ENCODE peak calls at places on chromosomes 1 and 21, in four cellular contexts. R, E, S and V are unnamed samples.

GRCh38 chr1:198681831-198682756 is 43.3 kb downstream of the PTPRC start:
- DNase-seq in S (no peak), R (peak; percentile 46), E (no peak), V (peak; percentile 53)

GRCh38 chr1:10745886-10746455 is 50.5 kb downstream of the CASZ1 start:
- DNase-seq in S (no peak), R (no peak), E (no peak), V (no peak)

GRCh38 chr1:247548847-247549246 is at the start of gene GCSAML:
- DNase-seq in R (no peak), E (no peak), S (no peak), V (no peak)

GRCh38 chr1:157960773-157961172 is 32.7 kb upstream of the KIRREL1 start:
- DNase-seq in E (no peak), S (no peak), R (no peak), V (no peak)

GRCh38 chr1:8702121-8702520 is 115.3 kb downstream of the RERE start:
- DNase-seq in S (no peak), R (peak; percentile 30), E (peak; percentile 21), V (peak; percentile 57)

GRCh38 chr21:17139696-17140095 is 373.1 kb upstream of the CXADR start:
- DNase-seq in R (no peak), E (no peak), S (no peak), V (no peak)

GRCh38 chr21:42601656-42602055 is 51.8 kb upstream of the PDE9A start:
- DNase-seq in E (no peak), R (no peak), S (no peak), V (no peak)

GRCh38 chr1:27318596-27318995 is 3.4 kb upstream of the TMEM222 start:
- DNase-seq in E (peak; percentile 81), S (no peak), R (no peak), V (no peak)

GRCh38 chr1:244603498-244603897 is 49.4 kb upstream of the DESI2 start:
- DNase-seq in R (no peak), S (no peak), E (no peak), V (no peak)

GRCh38 chr21:33135925-33136324 is 66.0 kb downstream of the OLIG1 start:
- DNase-seq in S (no peak), R (no peak), E (no peak), V (no peak)

GRCh38 chr1:159436469-159436868 is 3.1 kb upstream of the OR10J1 start:
- DNase-seq in E (no peak), S (no peak), R (no peak), V (no peak)

GRCh38 chr1:184693011-184693410 is 61.6 kb downstream of the EDEM3 start:
- DNase-seq in R (no peak), S (no peak), E (no peak), V (no peak)

GRCh38 chr1:15063346-15063745 is 90.2 kb upstream of the TMEM51 start:
- DNase-seq in E (no peak), S (no peak), R (no peak), V (no peak)

GRCh38 chr1:160877221-160877620 is 7.8 kb downstream of the ITLN1 start:
- DNase-seq in E (no peak), R (no peak), S (no peak), V (no peak)

GRCh38 chr1:145884675-145885074 is 991 bp downstream of the ANKRD35 start:
- DNase-seq in S (no peak), E (no peak), R (no peak), V (no peak)

GRCh38 chr21:34128124-34128523 is 54.7 kb downstream of the MRPS6 start:
- DNase-seq in E (no peak), R (no peak), S (no peak), V (no peak)

GRCh38 chr1:5944848-5945167 is 47.4 kb downstream of the NPHP4 start:
- DNase-seq in S (no peak), E (no peak), R (no peak), V (no peak)

GRCh38 chr1:6285356-6285755 is 24.5 kb upstream of the GPR153 start:
- DNase-seq in S (no peak), E (no peak), R (no peak), V (no peak)

GRCh38 chr1:100387209-100387608 is 34.9 kb downstream of the CDC14A start:
- DNase-seq in S (no peak), R (no peak), E (no peak), V (no peak)

GRCh38 chr21:19244502-19245187 is 841.1 kb upstream of the TMPRSS15 start:
- DNase-seq in R (no peak), S (no peak), E (no peak), V (no peak)

GRCh38 chr1:73593379-73593778 is 604.6 kb downstream of the LRRIQ3 start:
- DNase-seq in S (no peak), R (no peak), E (no peak), V (peak; percentile 72)

GRCh38 chr1:221637641-221638041 is 104.2 kb downstream of the DUSP10 start:
- DNase-seq in R (no peak), S (no peak), E (no peak), V (no peak)

GRCh38 chr1:210598135-210598652 is 269.5 kb downstream of the HHAT start:
- DNase-seq in S (peak; percentile 24), R (no peak), E (no peak), V (peak; percentile 80)

GRCh38 chr1:225156254-225156653 is 226.8 kb downstream of the DNAH14 start:
- DNase-seq in R (no peak), E (no peak), S (no peak), V (no peak)

GRCh38 chr1:194755241-194755953 is 1569.0 kb upstream of the B3GALT2 start:
- DNase-seq in R (no peak), S (no peak), E (no peak), V (no peak)

GRCh38 chr1:93625582-93626327 is 55.9 kb downstream of the BCAR3 start:
- DNase-seq in E (peak; percentile 15), S (no peak), R (no peak), V (no peak)

GRCh38 chr1:91830242-91831131 is 55.5 kb downstream of the TGFBR3 start:
- DNase-seq in S (peak; percentile 72), E (no peak), R (peak; percentile 43), V (no peak)

GRCh38 chr1:10555635-10556429 is 81.1 kb downstream of the PEX14 start:
- DNase-seq in E (no peak), R (peak; percentile 59), S (no peak), V (no peak)

GRCh38 chr1:119884700-119885099 is 11.6 kb downstream of the ADAM30 start:
- DNase-seq in S (no peak), E (no peak), R (no peak), V (no peak)

GRCh38 chr1:21644348-21644747 is 24.8 kb downstream of the RAP1GAP start:
- DNase-seq in E (no peak), R (no peak), S (no peak), V (no peak)

GRCh38 chr1:209850342-209850979 is 22.7 kb downstream of the UTP25 start:
- DNase-seq in R (peak; percentile 40), S (peak; percentile 34), E (peak; percentile 89), V (no peak)

GRCh38 chr1:225415967-225416745 is 11.7 kb downstream of the LBR start:
- DNase-seq in R (no peak), S (no peak), E (no peak), V (no peak)

GRCh38 chr1:201736707-201737320 is 92.1 kb upstream of the IPO9 start:
- DNase-seq in R (no peak), E (no peak), S (no peak), V (no peak)
- H3K27ac ChIP-seq in R (no peak overlapping the region), E (no peak overlapping the region), S (peak overlapping the region; percentile 97), V (no peak overlapping the region)

DNA sequence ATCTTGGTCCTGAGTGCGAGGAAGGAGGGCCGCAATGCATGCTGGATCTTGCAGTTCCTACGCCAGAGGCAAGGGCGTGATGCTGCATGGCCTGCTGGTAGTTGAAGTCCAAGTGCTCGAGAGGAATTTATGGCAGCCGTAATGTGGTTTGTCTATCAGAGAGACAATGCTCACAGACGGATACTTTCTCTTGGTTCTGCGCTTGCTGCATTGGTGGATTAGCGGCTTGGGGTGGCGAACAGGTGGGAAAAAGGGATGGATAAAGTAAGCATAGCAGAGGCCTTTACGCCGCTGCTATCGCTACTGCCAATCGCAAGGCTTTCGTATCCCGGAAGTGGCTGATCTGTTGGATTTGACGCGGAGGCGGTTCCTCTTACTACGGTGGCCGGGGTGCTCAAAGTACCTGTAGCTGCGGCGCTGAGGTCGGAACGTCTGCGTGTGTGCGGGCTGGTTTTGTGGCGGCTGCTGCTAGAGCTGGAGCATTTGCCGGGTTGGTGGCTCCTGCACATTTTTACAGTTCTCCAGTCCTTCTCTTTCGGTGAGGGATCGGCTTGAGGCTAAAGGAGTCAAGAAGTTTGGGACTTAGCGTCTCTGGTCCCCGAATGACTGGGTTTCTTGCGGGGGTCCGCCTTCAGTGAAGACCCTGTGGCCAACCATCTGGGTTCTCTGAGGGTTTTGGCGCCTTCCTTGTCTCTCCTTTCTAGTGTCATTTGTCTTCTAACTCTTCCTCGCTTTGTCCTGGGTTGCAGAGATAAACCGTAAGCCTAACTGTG is at the start of gene ATG4C:
- DNase-seq in S (peak; percentile 89), R (peak; percentile 94), E (peak; percentile 97), V (peak; percentile 97)
- H3K27ac ChIP-seq in S (peak within 1 kb of the TSS; percentile 75), R (peak within 1 kb of the TSS; percentile 89), E (peak within 1 kb of the TSS; percentile 97), V (peak within 1 kb of the TSS; percentile 82)

GRCh38 chr1:178959543-178960460 is 65.9 kb upstream of the FAM20B start:
- DNase-seq in R (no peak), E (no peak), S (no peak), V (no peak)

GRCh38 chr1:178961331-178961730 is 64.4 kb upstream of the FAM20B start:
- DNase-seq in S (no peak), E (no peak), R (no peak), V (no peak)

GRCh38 chr1:178958491-178958890 is 67.2 kb upstream of the FAM20B start:
- DNase-seq in R (no peak), S (no peak), E (no peak), V (no peak)

GRCh38 chr1:178961868-178962267 is 63.8 kb upstream of the FAM20B start:
- DNase-seq in S (no peak), E (no peak), R (no peak), V (no peak)

GRCh38 chr1:178960781-178961180 is 64.9 kb upstream of the FAM20B start:
- DNase-seq in E (no peak), R (no peak), S (no peak), V (no peak)
- H3K27ac ChIP-seq in E (no peak overlapping the region), R (no peak overlapping the region), S (no peak overlapping the region), V (no peak overlapping the region)

DNA sequence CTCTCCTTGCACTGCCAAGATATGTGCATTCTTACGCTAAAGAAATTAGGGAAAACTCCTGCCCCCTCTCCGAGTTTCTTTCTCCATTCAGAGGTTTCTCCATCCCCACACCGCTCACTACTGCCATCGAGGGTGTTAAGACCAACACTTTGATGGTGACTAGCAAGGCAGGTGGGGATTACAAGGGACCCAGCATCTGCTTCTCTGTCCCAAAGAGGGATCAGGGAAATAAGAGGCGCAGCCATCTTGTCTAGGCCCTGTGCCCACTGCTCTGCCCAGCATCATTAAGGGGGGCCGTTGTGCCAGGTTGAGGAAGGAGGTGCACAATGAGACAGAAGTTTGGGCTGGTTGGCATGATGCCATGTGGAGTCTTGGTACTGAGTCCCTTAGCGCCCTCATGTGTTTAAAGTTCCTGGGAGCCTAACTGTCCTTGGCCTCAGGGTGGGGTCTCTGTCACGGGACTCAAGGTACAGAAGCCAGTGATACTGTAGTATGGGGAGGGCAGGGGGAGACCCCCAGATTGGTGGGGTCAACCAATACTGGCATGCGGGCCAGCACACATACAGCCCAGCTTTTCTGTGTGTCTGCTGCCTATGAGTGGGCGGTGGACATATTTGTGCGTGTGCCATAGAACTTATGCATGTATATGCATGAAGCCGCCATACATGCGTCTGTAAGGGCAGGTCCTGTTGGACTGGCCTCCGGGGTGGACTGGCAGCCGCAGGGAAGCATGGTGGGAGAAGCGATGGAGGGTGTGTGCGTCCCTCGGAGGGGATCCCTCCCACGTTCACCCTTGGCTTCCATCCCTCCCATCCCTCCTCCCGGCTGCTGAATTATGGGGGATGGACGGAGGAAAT is 5.5 kb downstream of the EFNA3 start:
- DNase-seq in E (peak; percentile 66), R (peak; percentile 54), S (no peak), V (no peak)
- H3K27ac ChIP-seq in E (peak overlapping the region; percentile 53), R (no peak overlapping the region), S (no peak overlapping the region), V (peak overlapping the region; percentile 82)

GRCh38 chr21:26119906-26120305 is 50.7 kb downstream of the APP start:
- DNase-seq in R (no peak), E (no peak), S (no peak), V (no peak)
- H3K27ac ChIP-seq in R (no peak overlapping the region), E (no peak overlapping the region), S (no peak overlapping the region), V (peak overlapping the region; percentile 33)